ENCODE peak calls at places on chromosomes 13 and 19, in seven cellular contexts. One of them, this sample, is unnamed.

GRCh38 chr13:25288966-25289365 is 1.7 kb upstream of the MTMR6 start:
- DNase-seq in CD8-positive, alpha-beta T cell: no peak
- DNase-seq in ascending aorta: no peak
- DNase-seq in hepatocyte: no peak
- DNase-seq in keratinocyte: no peak
- DNase-seq in endothelial cell: no peak
- DNase-seq in GM13977: no peak
- DNase-seq in this sample: no peak

GRCh38 chr13:56349866-56350265 is 790.9 kb upstream of the PRR20A start:
- DNase-seq in CD8-positive, alpha-beta T cell: no peak
- DNase-seq in ascending aorta: no peak
- DNase-seq in hepatocyte: no peak
- DNase-seq in keratinocyte: no peak
- DNase-seq in endothelial cell: no peak
- DNase-seq in GM13977: no peak
- DNase-seq in this sample: no peak

GRCh38 chr19:29264897-29265296 is 51.9 kb upstream of the UQCRFS1 start:
- DNase-seq in CD8-positive, alpha-beta T cell: peak
- DNase-seq in ascending aorta: no peak
- DNase-seq in hepatocyte: no peak
- DNase-seq in keratinocyte: no peak
- DNase-seq in endothelial cell: no peak
- DNase-seq in GM13977: no peak
- DNase-seq in this sample: no peak

GRCh38 chr19:32692727-32693061 is 1.1 kb downstream of the NUDT19 start:
- DNase-seq in CD8-positive, alpha-beta T cell: no peak
- DNase-seq in ascending aorta: no peak
- DNase-seq in hepatocyte: no peak
- DNase-seq in keratinocyte: no peak
- DNase-seq in endothelial cell: no peak
- DNase-seq in GM13977: no peak
- DNase-seq in this sample: no peak

GRCh38 chr13:45280751-45281634 is 60.0 kb downstream of the TPT1 start:
- DNase-seq in CD8-positive, alpha-beta T cell: no peak
- DNase-seq in ascending aorta: peak
- DNase-seq in hepatocyte: peak
- DNase-seq in keratinocyte: peak
- DNase-seq in endothelial cell: peak
- DNase-seq in GM13977: peak
- DNase-seq in this sample: peak

GRCh38 chr19:15008308-15008707 is 28.6 kb upstream of the SLC1A6 start:
- DNase-seq in CD8-positive, alpha-beta T cell: no peak
- DNase-seq in ascending aorta: no peak
- DNase-seq in hepatocyte: no peak
- DNase-seq in keratinocyte: no peak
- DNase-seq in endothelial cell: no peak
- DNase-seq in GM13977: no peak
- DNase-seq in this sample: no peak

GRCh38 chr19:28358604-28359003 is 854.3 kb downstream of the UQCRFS1 start:
- DNase-seq in CD8-positive, alpha-beta T cell: no peak
- DNase-seq in ascending aorta: no peak
- DNase-seq in hepatocyte: no peak
- DNase-seq in keratinocyte: no peak
- DNase-seq in endothelial cell: no peak
- DNase-seq in GM13977: no peak
- DNase-seq in this sample: no peak

GRCh38 chr13:50923272-50923671 is 13.7 kb downstream of the RNASEH2B start:
- DNase-seq in CD8-positive, alpha-beta T cell: no peak
- DNase-seq in ascending aorta: no peak
- DNase-seq in hepatocyte: no peak
- DNase-seq in keratinocyte: no peak
- DNase-seq in endothelial cell: no peak
- DNase-seq in GM13977: no peak
- DNase-seq in this sample: no peak

GRCh38 chr13:45084515-45084914 is 35.8 kb upstream of the GTF2F2 start:
- DNase-seq in CD8-positive, alpha-beta T cell: no peak
- DNase-seq in ascending aorta: no peak
- DNase-seq in hepatocyte: no peak
- DNase-seq in keratinocyte: no peak
- DNase-seq in endothelial cell: no peak
- DNase-seq in GM13977: no peak
- DNase-seq in this sample: no peak

GRCh38 chr13:25130944-25131343 is 35.0 kb downstream of the PABPC3 start:
- DNase-seq in CD8-positive, alpha-beta T cell: no peak
- DNase-seq in ascending aorta: no peak
- DNase-seq in hepatocyte: no peak
- DNase-seq in keratinocyte: no peak
- DNase-seq in endothelial cell: no peak
- DNase-seq in GM13977: no peak
- DNase-seq in this sample: no peak

GRCh38 chr13:44810067-44810840 is 179.0 kb downstream of the NUFIP1 start:
- DNase-seq in CD8-positive, alpha-beta T cell: no peak
- DNase-seq in ascending aorta: peak
- DNase-seq in hepatocyte: peak
- DNase-seq in keratinocyte: no peak
- DNase-seq in endothelial cell: no peak
- DNase-seq in GM13977: no peak
- DNase-seq in this sample: no peak

GRCh38 chr13:107563099-107563925 is 652.0 kb downstream of the LIG4 start:
- DNase-seq in CD8-positive, alpha-beta T cell: no peak
- DNase-seq in ascending aorta: no peak
- DNase-seq in hepatocyte: no peak
- DNase-seq in keratinocyte: no peak
- DNase-seq in endothelial cell: no peak
- DNase-seq in GM13977: no peak
- DNase-seq in this sample: no peak

GRCh38 chr19:11382898-11383705 is 1.0 kb downstream of the EPOR start:
- DNase-seq in CD8-positive, alpha-beta T cell: peak
- DNase-seq in ascending aorta: peak
- DNase-seq in hepatocyte: peak
- DNase-seq in keratinocyte: no peak
- DNase-seq in endothelial cell: peak
- DNase-seq in GM13977: peak
- DNase-seq in this sample: peak

GRCh38 chr19:2016041-2016807 is 710 bp upstream of the BTBD2 start:
- DNase-seq in CD8-positive, alpha-beta T cell: peak
- DNase-seq in ascending aorta: peak
- DNase-seq in hepatocyte: peak
- DNase-seq in keratinocyte: peak
- DNase-seq in endothelial cell: no peak
- DNase-seq in GM13977: peak
- DNase-seq in this sample: peak

GRCh38 chr13:30581582-30581981 is 36.1 kb upstream of the USPL1 start:
- DNase-seq in CD8-positive, alpha-beta T cell: no peak
- DNase-seq in ascending aorta: no peak
- DNase-seq in hepatocyte: no peak
- DNase-seq in keratinocyte: no peak
- DNase-seq in endothelial cell: peak
- DNase-seq in GM13977: peak
- DNase-seq in this sample: peak
- TF ChIP-seq CTCF in CD8-positive, alpha-beta T cell: no peak
- TF ChIP-seq CTCF in ascending aorta: no peak
- TF ChIP-seq CTCF in hepatocyte: peak
- TF ChIP-seq CTCF in keratinocyte: peak
- TF ChIP-seq CTCF in endothelial cell: no peak
- TF ChIP-seq CTCF in GM13977: peak
- TF ChIP-seq CTCF in this sample: peak

DNA sequence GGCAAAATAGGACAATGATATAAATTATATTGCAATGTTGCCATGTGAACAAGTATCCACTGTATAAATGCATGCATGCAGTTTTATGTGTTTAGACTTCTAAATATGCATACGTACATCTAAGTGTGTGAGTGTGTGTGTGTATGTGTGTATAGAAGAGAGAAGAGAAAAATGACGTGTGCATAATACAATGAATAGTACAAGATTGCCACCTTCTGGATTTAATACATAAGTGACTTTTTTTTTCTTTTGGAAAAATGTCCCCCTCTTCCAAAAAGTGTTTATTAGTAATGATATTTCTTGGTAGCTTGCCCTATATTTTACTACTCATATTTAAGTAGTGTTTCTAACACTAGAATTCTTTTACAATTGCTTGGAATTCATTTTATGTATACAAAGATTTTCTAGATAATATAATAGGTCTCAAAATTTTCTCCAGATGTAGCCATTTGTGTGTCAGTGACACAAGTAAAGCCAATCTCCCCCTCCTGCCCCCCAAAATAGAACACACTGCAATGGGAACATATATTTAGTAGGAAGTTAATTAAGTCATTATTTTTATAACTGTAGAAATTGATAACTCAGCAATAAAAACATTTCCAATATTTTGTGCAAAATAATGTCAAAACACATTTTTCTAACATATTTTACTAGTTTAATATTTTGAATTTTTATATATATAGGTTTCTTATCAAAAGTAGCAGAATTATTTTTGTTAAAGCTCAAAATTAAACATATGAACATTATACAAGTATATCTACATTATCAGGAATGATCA is 783.3 kb upstream of the ATXN8OS start:
- DNase-seq in CD8-positive, alpha-beta T cell: no peak
- DNase-seq in ascending aorta: no peak
- DNase-seq in hepatocyte: peak
- DNase-seq in keratinocyte: no peak
- DNase-seq in endothelial cell: no peak
- DNase-seq in GM13977: no peak
- DNase-seq in this sample: no peak
- TF ChIP-seq CTCF in CD8-positive, alpha-beta T cell: no peak
- TF ChIP-seq CTCF in ascending aorta: no peak
- TF ChIP-seq CTCF in hepatocyte: peak
- TF ChIP-seq CTCF in keratinocyte: no peak
- TF ChIP-seq CTCF in endothelial cell: no peak
- TF ChIP-seq CTCF in GM13977: no peak
- TF ChIP-seq CTCF in this sample: no peak

DNA sequence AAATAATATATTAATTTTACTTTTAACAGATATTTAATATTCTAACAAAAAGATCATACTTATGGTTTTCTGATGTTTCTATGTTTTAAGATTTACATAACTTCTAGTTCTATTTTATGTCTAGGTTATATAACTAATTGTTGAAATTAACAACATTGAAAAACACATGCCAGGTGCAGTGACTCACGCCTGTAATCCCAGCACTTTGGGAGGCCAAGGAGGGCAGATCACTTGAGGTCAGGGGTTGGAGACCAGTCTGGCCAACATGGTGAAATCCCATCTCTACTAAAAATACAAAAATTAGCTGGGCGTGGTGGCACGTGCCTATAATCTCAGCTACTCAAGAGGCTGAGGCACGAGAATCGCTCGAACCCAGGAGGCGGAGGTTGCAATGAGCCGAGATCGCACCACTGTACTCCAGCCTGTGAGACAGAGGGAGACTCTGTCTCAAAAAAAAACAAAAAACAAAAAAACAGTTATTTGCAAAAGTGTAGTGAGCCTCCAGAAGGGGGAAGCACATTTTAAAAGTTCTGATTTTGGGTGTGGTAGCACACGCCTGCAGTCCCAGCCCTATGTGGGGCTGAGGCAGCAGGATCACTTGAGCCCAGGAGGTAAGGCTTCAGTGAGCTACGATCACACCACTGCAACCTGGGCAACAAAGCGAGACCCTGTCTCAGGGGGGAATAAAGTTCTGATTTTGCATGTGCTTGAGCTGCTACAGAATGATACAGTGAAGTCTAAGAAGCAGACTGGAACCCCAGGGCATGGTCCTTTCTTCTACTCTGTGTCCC is 18.6 kb downstream of the MIPEP start:
- DNase-seq in CD8-positive, alpha-beta T cell: no peak
- DNase-seq in ascending aorta: no peak
- DNase-seq in hepatocyte: no peak
- DNase-seq in keratinocyte: no peak
- DNase-seq in endothelial cell: no peak
- DNase-seq in GM13977: no peak
- DNase-seq in this sample: no peak
- TF ChIP-seq CTCF in CD8-positive, alpha-beta T cell: no peak
- TF ChIP-seq CTCF in ascending aorta: no peak
- TF ChIP-seq CTCF in hepatocyte: no peak
- TF ChIP-seq CTCF in keratinocyte: no peak
- TF ChIP-seq CTCF in endothelial cell: no peak
- TF ChIP-seq CTCF in GM13977: peak
- TF ChIP-seq CTCF in this sample: peak

GRCh38 chr13:29906432-29907011 is 56.1 kb upstream of the UBL3 start:
- DNase-seq in CD8-positive, alpha-beta T cell: no peak
- DNase-seq in ascending aorta: no peak
- DNase-seq in hepatocyte: no peak
- DNase-seq in keratinocyte: no peak
- DNase-seq in endothelial cell: no peak
- DNase-seq in GM13977: no peak
- DNase-seq in this sample: no peak

GRCh38 chr13:29905845-29906244 is 55.4 kb upstream of the UBL3 start:
- DNase-seq in CD8-positive, alpha-beta T cell: no peak
- DNase-seq in ascending aorta: no peak
- DNase-seq in hepatocyte: peak
- DNase-seq in keratinocyte: no peak
- DNase-seq in endothelial cell: no peak
- DNase-seq in GM13977: no peak
- DNase-seq in this sample: no peak

GRCh38 chr13:29901714-29902631 is 51.6 kb upstream of the UBL3 start:
- DNase-seq in CD8-positive, alpha-beta T cell: peak
- DNase-seq in ascending aorta: no peak
- DNase-seq in hepatocyte: peak
- DNase-seq in keratinocyte: no peak
- DNase-seq in endothelial cell: no peak
- DNase-seq in GM13977: no peak
- DNase-seq in this sample: no peak

GRCh38 chr13:29903524-29903923 is 53.1 kb upstream of the UBL3 start:
- DNase-seq in CD8-positive, alpha-beta T cell: no peak
- DNase-seq in ascending aorta: no peak
- DNase-seq in hepatocyte: no peak
- DNase-seq in keratinocyte: no peak
- DNase-seq in endothelial cell: no peak
- DNase-seq in GM13977: no peak
- DNase-seq in this sample: no peak

DNA sequence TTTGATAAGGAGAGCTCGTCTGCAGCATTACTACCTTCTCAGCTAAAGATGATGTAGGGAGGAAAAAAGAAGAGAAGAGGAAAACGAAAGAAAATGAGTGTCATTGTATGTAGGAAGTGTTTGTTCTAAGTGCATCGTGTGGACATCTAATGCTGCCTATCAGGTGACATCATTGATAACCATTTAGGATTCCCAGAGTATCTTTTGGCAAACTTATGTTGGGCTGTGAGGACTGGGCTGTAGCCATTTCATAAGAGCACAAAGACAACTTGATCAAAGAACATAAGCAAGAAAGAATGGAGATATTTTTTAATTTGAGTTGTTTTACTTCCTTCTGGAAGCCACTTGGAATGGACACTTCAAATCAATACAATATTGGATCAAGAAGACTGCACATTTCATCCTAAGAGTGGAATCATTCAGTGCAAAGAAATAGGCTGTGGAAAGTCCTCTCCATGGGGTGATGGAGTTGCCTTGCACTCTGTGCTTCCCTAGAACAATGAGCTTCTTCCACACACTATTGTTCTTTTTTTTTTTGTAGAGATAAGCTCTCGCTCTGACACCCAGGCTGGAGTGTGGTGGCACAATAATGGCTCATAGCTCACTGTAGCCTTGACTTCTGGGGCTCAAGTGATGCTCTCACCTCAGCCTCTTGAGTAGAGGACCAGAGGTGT is 52.4 kb upstream of the UBL3 start:
- DNase-seq in CD8-positive, alpha-beta T cell: no peak
- DNase-seq in ascending aorta: no peak
- DNase-seq in hepatocyte: no peak
- DNase-seq in keratinocyte: no peak
- DNase-seq in endothelial cell: no peak
- DNase-seq in GM13977: no peak
- DNase-seq in this sample: no peak
- TF ChIP-seq CTCF in CD8-positive, alpha-beta T cell: no peak
- TF ChIP-seq CTCF in ascending aorta: no peak
- TF ChIP-seq CTCF in hepatocyte: no peak
- TF ChIP-seq CTCF in keratinocyte: no peak
- TF ChIP-seq CTCF in endothelial cell: no peak
- TF ChIP-seq CTCF in GM13977: no peak
- TF ChIP-seq CTCF in this sample: no peak

This sample was measured in GM10248.